ENCODE peak calls at places on chromosome 9, in nine cellular contexts. J is mesothelial cell of epicardium; K is H54; Q is CD4-positive, CD25-positive, alpha-beta regulatory T cell; T is A172; B is stimulated activated CD4-positive, alpha-beta T cell treated with anti-CD3 and anti-CD28 coated beads, Interleukin-1b, Interleukin-23, amount 100 ng/mL, for 4 hours; P is AML-193; L is nephron progenitor cell; S is NCI-H446. H is an unnamed sample.

GRCh38 chr9:134597041-134597913 is 44.3 kb upstream of the COL5A1 start:
- DNase-seq in J (no peak), K (no peak), Q (no peak), T (peak), B (no peak), P (no peak), L (no peak), S (no peak), H (no peak)

GRCh38 chr9:617441-618085 is 223.9 kb upstream of the DMRT1 start:
- DNase-seq in J (no peak), K (no peak), Q (no peak), T (no peak), B (no peak), P (no peak), L (no peak), S (no peak), H (no peak)

GRCh38 chr9:24036459-24036858 is 210.4 kb upstream of the ELAVL2 start:
- DNase-seq in J (no peak), K (no peak), Q (no peak), T (no peak), B (no peak), P (no peak), L (no peak), S (no peak), H (no peak)

GRCh38 chr9:29214702-29215248 is 1641.5 kb upstream of the C9orf72 start:
- DNase-seq in J (no peak), K (no peak), Q (no peak), T (no peak), B (no peak), P (no peak), L (peak), S (peak), H (no peak)

GRCh38 chr9:22105005-22105722 is 96.1 kb upstream of the CDKN2B start:
- DNase-seq in J (no peak), K (no peak), Q (peak), T (no peak), B (no peak), P (no peak), L (no peak), S (no peak), H (no peak)

GRCh38 chr9:105132576-105132975 is 111.9 kb upstream of the SLC44A1 start:
- DNase-seq in J (no peak), K (peak), Q (no peak), T (peak), B (no peak), P (no peak), L (no peak), S (no peak), H (peak)

GRCh38 chr9:30670805-30671562 is 1713.5 kb upstream of the ACO1 start:
- DNase-seq in J (no peak), K (no peak), Q (no peak), T (no peak), B (no peak), P (no peak), L (no peak), S (no peak), H (no peak)

GRCh38 chr9:131660466-131661405 is 79.1 kb downstream of the RAPGEF1 start:
- DNase-seq in J (no peak), K (no peak), Q (no peak), T (no peak), B (no peak), P (no peak), L (no peak), S (no peak), H (no peak)

GRCh38 chr9:2984481-2984880 is 140.6 kb upstream of the PUM3 start:
- DNase-seq in J (no peak), K (no peak), Q (no peak), T (no peak), B (no peak), P (no peak), L (no peak), S (no peak), H (no peak)

H was measured in amniotic stem cell.